ENCODE peak calls at places on chromosomes 6 and 20, in ten cellular contexts. One of them, this sample, is unnamed.

GRCh38 chr20:62064788-62065668 is 653 bp downstream of the TAF4 start:
- DNase-seq in WERI-Rb-1: no peak
- DNase-seq in stimulated activated CD4-positive, alpha-beta T cell treated with anti-CD3 and anti-CD28 coated beads, Interleukin-1b, Interleukin-23, amount 100 ng/mL, for 1 hour: no peak
- DNase-seq in dermis microvascular lymphatic vessel endothelial cell: peak; percentile 20
- DNase-seq in AML-193: no peak
- DNase-seq in tibial nerve: no peak
- DNase-seq in T-helper 17 cell: no peak
- DNase-seq in endothelial cell of umbilical vein: no peak
- DNase-seq in H9: no peak
- DNase-seq in ACHN: peak; percentile 5
- DNase-seq in this sample: no peak

GRCh38 chr6:78308025-78308424 is 559.3 kb upstream of the IRAK1BP1 start:
- DNase-seq in WERI-Rb-1: peak; percentile 16
- DNase-seq in stimulated activated CD4-positive, alpha-beta T cell treated with anti-CD3 and anti-CD28 coated beads, Interleukin-1b, Interleukin-23, amount 100 ng/mL, for 1 hour: no peak
- DNase-seq in dermis microvascular lymphatic vessel endothelial cell: peak; percentile 21
- DNase-seq in AML-193: no peak
- DNase-seq in tibial nerve: no peak
- DNase-seq in T-helper 17 cell: no peak
- DNase-seq in endothelial cell of umbilical vein: no peak
- DNase-seq in H9: peak; percentile 52
- DNase-seq in ACHN: peak; percentile 2
- DNase-seq in this sample: no peak

GRCh38 chr6:17725083-17725482 is 18.4 kb upstream of the NUP153 start:
- DNase-seq in WERI-Rb-1: peak; percentile 96
- DNase-seq in stimulated activated CD4-positive, alpha-beta T cell treated with anti-CD3 and anti-CD28 coated beads, Interleukin-1b, Interleukin-23, amount 100 ng/mL, for 1 hour: no peak
- DNase-seq in dermis microvascular lymphatic vessel endothelial cell: peak; percentile 80
- DNase-seq in AML-193: no peak
- DNase-seq in tibial nerve: no peak
- DNase-seq in T-helper 17 cell: no peak
- DNase-seq in endothelial cell of umbilical vein: peak; percentile 75
- DNase-seq in H9: peak; percentile 92
- DNase-seq in ACHN: no peak
- DNase-seq in this sample: peak; percentile 91

GRCh38 chr6:118504611-118505010 is 43.5 kb upstream of the PLN start:
- DNase-seq in WERI-Rb-1: no peak
- DNase-seq in stimulated activated CD4-positive, alpha-beta T cell treated with anti-CD3 and anti-CD28 coated beads, Interleukin-1b, Interleukin-23, amount 100 ng/mL, for 1 hour: no peak
- DNase-seq in dermis microvascular lymphatic vessel endothelial cell: no peak
- DNase-seq in AML-193: no peak
- DNase-seq in tibial nerve: no peak
- DNase-seq in T-helper 17 cell: no peak
- DNase-seq in endothelial cell of umbilical vein: no peak
- DNase-seq in H9: no peak
- DNase-seq in ACHN: no peak
- DNase-seq in this sample: no peak

GRCh38 chr6:147133669-147134068 is 70.5 kb upstream of the STXBP5 start:
- DNase-seq in WERI-Rb-1: no peak
- DNase-seq in stimulated activated CD4-positive, alpha-beta T cell treated with anti-CD3 and anti-CD28 coated beads, Interleukin-1b, Interleukin-23, amount 100 ng/mL, for 1 hour: no peak
- DNase-seq in dermis microvascular lymphatic vessel endothelial cell: no peak
- DNase-seq in AML-193: no peak
- DNase-seq in tibial nerve: no peak
- DNase-seq in T-helper 17 cell: no peak
- DNase-seq in endothelial cell of umbilical vein: no peak
- DNase-seq in H9: no peak
- DNase-seq in ACHN: no peak
- DNase-seq in this sample: no peak

GRCh38 chr6:6315660-6316059 is 4.8 kb downstream of the F13A1 start:
- DNase-seq in WERI-Rb-1: peak; percentile 73
- DNase-seq in stimulated activated CD4-positive, alpha-beta T cell treated with anti-CD3 and anti-CD28 coated beads, Interleukin-1b, Interleukin-23, amount 100 ng/mL, for 1 hour: no peak
- DNase-seq in dermis microvascular lymphatic vessel endothelial cell: peak; percentile 52
- DNase-seq in AML-193: peak; percentile 65
- DNase-seq in tibial nerve: peak; percentile 66
- DNase-seq in T-helper 17 cell: no peak
- DNase-seq in endothelial cell of umbilical vein: peak; percentile 46
- DNase-seq in H9: peak; percentile 57
- DNase-seq in ACHN: peak; percentile 37
- DNase-seq in this sample: peak; percentile 46

GRCh38 chr6:28537509-28538140 is 11.9 kb downstream of the GPX5 start:
- DNase-seq in WERI-Rb-1: no peak
- DNase-seq in stimulated activated CD4-positive, alpha-beta T cell treated with anti-CD3 and anti-CD28 coated beads, Interleukin-1b, Interleukin-23, amount 100 ng/mL, for 1 hour: no peak
- DNase-seq in dermis microvascular lymphatic vessel endothelial cell: peak; percentile 6
- DNase-seq in AML-193: no peak
- DNase-seq in tibial nerve: no peak
- DNase-seq in T-helper 17 cell: no peak
- DNase-seq in endothelial cell of umbilical vein: no peak
- DNase-seq in H9: peak; percentile 78
- DNase-seq in ACHN: no peak
- DNase-seq in this sample: no peak

GRCh38 chr6:83615025-83615999 is 93.6 kb downstream of the SNAP91 start:
- DNase-seq in WERI-Rb-1: no peak
- DNase-seq in stimulated activated CD4-positive, alpha-beta T cell treated with anti-CD3 and anti-CD28 coated beads, Interleukin-1b, Interleukin-23, amount 100 ng/mL, for 1 hour: no peak
- DNase-seq in dermis microvascular lymphatic vessel endothelial cell: peak; percentile 45
- DNase-seq in AML-193: peak; percentile 62
- DNase-seq in tibial nerve: no peak
- DNase-seq in T-helper 17 cell: no peak
- DNase-seq in endothelial cell of umbilical vein: peak; percentile 63
- DNase-seq in H9: no peak
- DNase-seq in ACHN: peak; percentile 38
- DNase-seq in this sample: peak; percentile 43

GRCh38 chr6:128493877-128494276 is 26.5 kb downstream of the PTPRK start:
- DNase-seq in WERI-Rb-1: no peak
- DNase-seq in stimulated activated CD4-positive, alpha-beta T cell treated with anti-CD3 and anti-CD28 coated beads, Interleukin-1b, Interleukin-23, amount 100 ng/mL, for 1 hour: no peak
- DNase-seq in dermis microvascular lymphatic vessel endothelial cell: no peak
- DNase-seq in AML-193: no peak
- DNase-seq in tibial nerve: no peak
- DNase-seq in T-helper 17 cell: no peak
- DNase-seq in endothelial cell of umbilical vein: no peak
- DNase-seq in H9: no peak
- DNase-seq in ACHN: no peak
- DNase-seq in this sample: no peak

GRCh38 chr20:61508301-61508700 is 256.2 kb downstream of the CDH4 start:
- DNase-seq in WERI-Rb-1: no peak
- DNase-seq in stimulated activated CD4-positive, alpha-beta T cell treated with anti-CD3 and anti-CD28 coated beads, Interleukin-1b, Interleukin-23, amount 100 ng/mL, for 1 hour: no peak
- DNase-seq in dermis microvascular lymphatic vessel endothelial cell: no peak
- DNase-seq in AML-193: no peak
- DNase-seq in tibial nerve: no peak
- DNase-seq in T-helper 17 cell: no peak
- DNase-seq in endothelial cell of umbilical vein: no peak
- DNase-seq in H9: no peak
- DNase-seq in ACHN: no peak
- DNase-seq in this sample: no peak

GRCh38 chr6:25960689-25961088 is 1.9 kb upstream of the TRIM38 start:
- DNase-seq in WERI-Rb-1: no peak
- DNase-seq in stimulated activated CD4-positive, alpha-beta T cell treated with anti-CD3 and anti-CD28 coated beads, Interleukin-1b, Interleukin-23, amount 100 ng/mL, for 1 hour: no peak
- DNase-seq in dermis microvascular lymphatic vessel endothelial cell: no peak
- DNase-seq in AML-193: no peak
- DNase-seq in tibial nerve: no peak
- DNase-seq in T-helper 17 cell: no peak
- DNase-seq in endothelial cell of umbilical vein: no peak
- DNase-seq in H9: no peak
- DNase-seq in ACHN: no peak
- DNase-seq in this sample: no peak

GRCh38 chr20:37209661-37210314 is 30.4 kb upstream of the MROH8 start:
- DNase-seq in WERI-Rb-1: peak; percentile 24
- DNase-seq in stimulated activated CD4-positive, alpha-beta T cell treated with anti-CD3 and anti-CD28 coated beads, Interleukin-1b, Interleukin-23, amount 100 ng/mL, for 1 hour: no peak
- DNase-seq in dermis microvascular lymphatic vessel endothelial cell: no peak
- DNase-seq in AML-193: no peak
- DNase-seq in tibial nerve: no peak
- DNase-seq in T-helper 17 cell: no peak
- DNase-seq in endothelial cell of umbilical vein: no peak
- DNase-seq in H9: no peak
- DNase-seq in ACHN: peak; percentile 8
- DNase-seq in this sample: no peak

GRCh38 chr6:56314683-56315523 is 67.5 kb upstream of the COL21A1 start:
- DNase-seq in WERI-Rb-1: peak; percentile 60
- DNase-seq in stimulated activated CD4-positive, alpha-beta T cell treated with anti-CD3 and anti-CD28 coated beads, Interleukin-1b, Interleukin-23, amount 100 ng/mL, for 1 hour: no peak
- DNase-seq in dermis microvascular lymphatic vessel endothelial cell: peak; percentile 64
- DNase-seq in AML-193: peak; percentile 16
- DNase-seq in tibial nerve: no peak
- DNase-seq in T-helper 17 cell: no peak
- DNase-seq in endothelial cell of umbilical vein: peak; percentile 72
- DNase-seq in H9: peak; percentile 40
- DNase-seq in ACHN: peak; percentile 45
- DNase-seq in this sample: peak; percentile 61

GRCh38 chr20:17417221-17417620 is 114.0 kb downstream of the BFSP1 start:
- DNase-seq in WERI-Rb-1: no peak
- DNase-seq in stimulated activated CD4-positive, alpha-beta T cell treated with anti-CD3 and anti-CD28 coated beads, Interleukin-1b, Interleukin-23, amount 100 ng/mL, for 1 hour: no peak
- DNase-seq in dermis microvascular lymphatic vessel endothelial cell: no peak
- DNase-seq in AML-193: no peak
- DNase-seq in tibial nerve: no peak
- DNase-seq in T-helper 17 cell: no peak
- DNase-seq in endothelial cell of umbilical vein: no peak
- DNase-seq in H9: no peak
- DNase-seq in ACHN: no peak
- DNase-seq in this sample: no peak

GRCh38 chr6:16769986-16770376 is 8.7 kb upstream of the ATXN1 start:
- DNase-seq in WERI-Rb-1: no peak
- DNase-seq in stimulated activated CD4-positive, alpha-beta T cell treated with anti-CD3 and anti-CD28 coated beads, Interleukin-1b, Interleukin-23, amount 100 ng/mL, for 1 hour: no peak
- DNase-seq in dermis microvascular lymphatic vessel endothelial cell: peak; percentile 51
- DNase-seq in AML-193: no peak
- DNase-seq in tibial nerve: no peak
- DNase-seq in T-helper 17 cell: no peak
- DNase-seq in endothelial cell of umbilical vein: peak; percentile 60
- DNase-seq in H9: no peak
- DNase-seq in ACHN: no peak
- DNase-seq in this sample: no peak

GRCh38 chr20:60203451-60203850 is 245.2 kb downstream of the CDH26 start:
- DNase-seq in WERI-Rb-1: no peak
- DNase-seq in stimulated activated CD4-positive, alpha-beta T cell treated with anti-CD3 and anti-CD28 coated beads, Interleukin-1b, Interleukin-23, amount 100 ng/mL, for 1 hour: no peak
- DNase-seq in dermis microvascular lymphatic vessel endothelial cell: no peak
- DNase-seq in AML-193: no peak
- DNase-seq in tibial nerve: no peak
- DNase-seq in T-helper 17 cell: no peak
- DNase-seq in endothelial cell of umbilical vein: no peak
- DNase-seq in H9: no peak
- DNase-seq in ACHN: peak; percentile 4
- DNase-seq in this sample: no peak

GRCh38 chr20:48621256-48622078 is 206.3 kb downstream of the PREX1 start:
- DNase-seq in WERI-Rb-1: no peak
- DNase-seq in stimulated activated CD4-positive, alpha-beta T cell treated with anti-CD3 and anti-CD28 coated beads, Interleukin-1b, Interleukin-23, amount 100 ng/mL, for 1 hour: no peak
- DNase-seq in dermis microvascular lymphatic vessel endothelial cell: peak; percentile 34
- DNase-seq in AML-193: no peak
- DNase-seq in tibial nerve: no peak
- DNase-seq in T-helper 17 cell: no peak
- DNase-seq in endothelial cell of umbilical vein: no peak
- DNase-seq in H9: no peak
- DNase-seq in ACHN: peak; percentile 16
- DNase-seq in this sample: no peak

GRCh38 chr6:38348366-38348765 is 291.4 kb downstream of the BTBD9 start:
- DNase-seq in WERI-Rb-1: no peak
- DNase-seq in stimulated activated CD4-positive, alpha-beta T cell treated with anti-CD3 and anti-CD28 coated beads, Interleukin-1b, Interleukin-23, amount 100 ng/mL, for 1 hour: no peak
- DNase-seq in dermis microvascular lymphatic vessel endothelial cell: no peak
- DNase-seq in AML-193: no peak
- DNase-seq in tibial nerve: no peak
- DNase-seq in T-helper 17 cell: no peak
- DNase-seq in endothelial cell of umbilical vein: no peak
- DNase-seq in H9: no peak
- DNase-seq in ACHN: no peak
- DNase-seq in this sample: no peak

GRCh38 chr20:63126876-63127699 is 88.8 kb downstream of the YTHDF1 start:
- DNase-seq in WERI-Rb-1: no peak
- DNase-seq in stimulated activated CD4-positive, alpha-beta T cell treated with anti-CD3 and anti-CD28 coated beads, Interleukin-1b, Interleukin-23, amount 100 ng/mL, for 1 hour: no peak
- DNase-seq in dermis microvascular lymphatic vessel endothelial cell: no peak
- DNase-seq in AML-193: no peak
- DNase-seq in tibial nerve: no peak
- DNase-seq in T-helper 17 cell: no peak
- DNase-seq in endothelial cell of umbilical vein: no peak
- DNase-seq in H9: no peak
- DNase-seq in ACHN: no peak
- DNase-seq in this sample: no peak

GRCh38 chr6:10411131-10411914 is 3.6 kb downstream of the TFAP2A start:
- DNase-seq in WERI-Rb-1: no peak
- DNase-seq in stimulated activated CD4-positive, alpha-beta T cell treated with anti-CD3 and anti-CD28 coated beads, Interleukin-1b, Interleukin-23, amount 100 ng/mL, for 1 hour: no peak
- DNase-seq in dermis microvascular lymphatic vessel endothelial cell: no peak
- DNase-seq in AML-193: no peak
- DNase-seq in tibial nerve: no peak
- DNase-seq in T-helper 17 cell: no peak
- DNase-seq in endothelial cell of umbilical vein: no peak
- DNase-seq in H9: peak; percentile 55
- DNase-seq in ACHN: peak; percentile 28
- DNase-seq in this sample: no peak

GRCh38 chr20:63432577-63433061 is 39.8 kb downstream of the KCNQ2 start:
- DNase-seq in WERI-Rb-1: no peak
- DNase-seq in stimulated activated CD4-positive, alpha-beta T cell treated with anti-CD3 and anti-CD28 coated beads, Interleukin-1b, Interleukin-23, amount 100 ng/mL, for 1 hour: no peak
- DNase-seq in dermis microvascular lymphatic vessel endothelial cell: no peak
- DNase-seq in AML-193: no peak
- DNase-seq in tibial nerve: no peak
- DNase-seq in T-helper 17 cell: no peak
- DNase-seq in endothelial cell of umbilical vein: no peak
- DNase-seq in H9: peak; percentile 63
- DNase-seq in ACHN: no peak
- DNase-seq in this sample: no peak